ENCODE peak calls at places on chromosomes 3 and 15, in nine cellular contexts. R is cardiac fibroblast; W is dorsolateral prefrontal cortex; E is AG10803; U is retinal pigment epithelial cell; S is mesendoderm; P is CD4-positive, alpha-beta memory T cell; D is H7; M is K562. N is an unnamed sample.

GRCh38 chr3:13054705-13055285 is 18.4 kb downstream of the IQSEC1 start:
- DNase-seq in R (no peak), W (no peak), E (no peak), U (no peak), S (no peak), P (no peak), D (no peak), M (no peak), N (no peak)

GRCh38 chr3:41304603-41305002 is 105.3 kb downstream of the CTNNB1 start:
- DNase-seq in R (peak; percentile 44), W (peak; percentile 49), E (peak; percentile 22), U (no peak), S (no peak), P (no peak), D (no peak), M (no peak), N (peak; percentile 34)

GRCh38 chr3:185200639-185201038 is 47.8 kb upstream of the C3orf70 start:
- DNase-seq in R (peak; percentile 92), W (no peak), E (peak; percentile 65), U (peak; percentile 34), S (no peak), P (no peak), D (no peak), M (peak; percentile 16), N (no peak)

GRCh38 chr3:169264711-169265110 is 398.8 kb downstream of the MECOM start:
- DNase-seq in R (peak; percentile 53), W (no peak), E (peak; percentile 11), U (peak; percentile 80), S (no peak), P (no peak), D (no peak), M (no peak), N (peak; percentile 74)

GRCh38 chr3:63519426-63519825 is 133.0 kb upstream of the SNTN start:
- DNase-seq in R (peak; percentile 29), W (no peak), E (peak; percentile 15), U (no peak), S (no peak), P (no peak), D (no peak), M (no peak), N (no peak)

GRCh38 chr15:75636026-75636425 is 4.0 kb downstream of the IMP3 start:
- DNase-seq in R (no peak), W (no peak), E (no peak), U (no peak), S (no peak), P (no peak), D (no peak), M (no peak), N (no peak)

GRCh38 chr15:68691667-68692066 is 112.9 kb downstream of the CORO2B start:
- DNase-seq in R (no peak), W (no peak), E (no peak), U (no peak), S (no peak), P (no peak), D (no peak), M (peak; percentile 11), N (peak; percentile 96)

GRCh38 chr3:193452338-193452737 is 73.8 kb upstream of the ATP13A5 start:
- DNase-seq in R (peak; percentile 5), W (no peak), E (no peak), U (no peak), S (peak; percentile 39), P (no peak), D (peak; percentile 52), M (no peak), N (no peak)

GRCh38 chr3:57382933-57383332 is 90.4 kb upstream of the ASB14 start:
- DNase-seq in R (peak; percentile 16), W (no peak), E (peak; percentile 6), U (peak; percentile 5), S (peak; percentile 25), P (no peak), D (no peak), M (no peak), N (no peak)

GRCh38 chr3:90091557-90091956 is 984.1 kb downstream of the EPHA3 start:
- DNase-seq in R (peak; percentile 82), W (no peak), E (peak; percentile 12), U (peak; percentile 8), S (peak; percentile 86), P (no peak), D (peak; percentile 10), M (peak; percentile 4), N (peak; percentile 50)

GRCh38 chr15:76994001-76994400 is 925 bp upstream of the PSTPIP1 start:
- DNase-seq in R (peak; percentile 5), W (peak; percentile 30), E (no peak), U (no peak), S (no peak), P (peak; percentile 35), D (peak; percentile 26), M (no peak), N (no peak)

GRCh38 chr15:76994971-76995945 is at the start of gene PSTPIP1:
- DNase-seq in R (no peak), W (peak; percentile 69), E (peak; percentile 15), U (no peak), S (no peak), P (peak; percentile 74), D (peak; percentile 62), M (no peak), N (peak; percentile 67)

GRCh38 chr15:76991741-76992645 is 2.9 kb upstream of the PSTPIP1 start:
- DNase-seq in R (no peak), W (peak; percentile 46), E (no peak), U (no peak), S (no peak), P (no peak), D (peak; percentile 11), M (no peak), N (no peak)

GRCh38 chr15:76994496-76994895 is 430 bp upstream of the PSTPIP1 start:
- DNase-seq in R (no peak), W (peak; percentile 28), E (no peak), U (no peak), S (no peak), P (no peak), D (no peak), M (no peak), N (no peak)

DNA sequence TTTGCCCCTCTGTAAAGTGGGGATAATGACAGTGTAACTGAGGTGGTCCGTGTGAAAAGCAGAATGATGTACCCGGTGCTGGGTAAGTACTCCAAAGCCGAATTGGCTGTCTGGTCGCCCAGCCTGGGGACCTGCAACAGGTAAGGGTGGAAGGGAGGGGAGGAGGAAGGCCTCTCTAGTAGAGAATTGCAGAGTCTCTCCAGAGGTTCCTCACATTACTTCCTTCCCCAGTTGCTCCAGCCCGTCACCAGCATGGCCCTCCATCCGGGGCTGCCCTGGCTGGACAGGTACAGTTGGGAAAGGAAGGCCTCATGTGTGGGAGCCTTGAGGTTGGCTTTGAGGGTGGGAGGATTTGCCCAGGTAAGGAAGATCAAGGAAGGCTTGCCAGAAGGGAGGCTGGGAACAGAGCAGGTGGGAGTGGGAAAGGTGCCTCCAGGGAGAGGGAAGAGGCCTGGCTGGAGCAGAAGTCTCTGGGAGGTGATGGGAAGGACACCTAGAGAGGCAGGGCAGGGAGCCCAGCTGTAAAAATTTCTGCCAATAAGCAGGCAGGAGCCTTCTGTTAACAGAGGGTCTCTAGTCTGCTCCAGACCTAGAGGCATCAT is 1.7 kb upstream of the PSTPIP1 start:
- DNase-seq in R (no peak), W (peak; percentile 29), E (no peak), U (no peak), S (no peak), P (no peak), D (peak; percentile 13), M (no peak), N (no peak)
- H3K4me3 ChIP-seq in R (no peak overlapping the region), W (no peak overlapping the region), E (no peak overlapping the region), U (no peak overlapping the region), S (no peak overlapping the region), P (no peak overlapping the region), D (no peak overlapping the region), M (no peak overlapping the region), N (no peak overlapping the region)

GRCh38 chr15:78157203-78157602 is 8.0 kb downstream of the IDH3A start:
- DNase-seq in R (no peak), W (no peak), E (no peak), U (no peak), S (peak; percentile 35), P (no peak), D (no peak), M (no peak), N (no peak)
- H3K4me3 ChIP-seq in R (no peak overlapping the region), W (no peak overlapping the region), E (no peak overlapping the region), U (no peak overlapping the region), S (no peak overlapping the region), P (no peak overlapping the region), D (no peak overlapping the region), M (no peak overlapping the region), N (no peak overlapping the region)

DNA sequence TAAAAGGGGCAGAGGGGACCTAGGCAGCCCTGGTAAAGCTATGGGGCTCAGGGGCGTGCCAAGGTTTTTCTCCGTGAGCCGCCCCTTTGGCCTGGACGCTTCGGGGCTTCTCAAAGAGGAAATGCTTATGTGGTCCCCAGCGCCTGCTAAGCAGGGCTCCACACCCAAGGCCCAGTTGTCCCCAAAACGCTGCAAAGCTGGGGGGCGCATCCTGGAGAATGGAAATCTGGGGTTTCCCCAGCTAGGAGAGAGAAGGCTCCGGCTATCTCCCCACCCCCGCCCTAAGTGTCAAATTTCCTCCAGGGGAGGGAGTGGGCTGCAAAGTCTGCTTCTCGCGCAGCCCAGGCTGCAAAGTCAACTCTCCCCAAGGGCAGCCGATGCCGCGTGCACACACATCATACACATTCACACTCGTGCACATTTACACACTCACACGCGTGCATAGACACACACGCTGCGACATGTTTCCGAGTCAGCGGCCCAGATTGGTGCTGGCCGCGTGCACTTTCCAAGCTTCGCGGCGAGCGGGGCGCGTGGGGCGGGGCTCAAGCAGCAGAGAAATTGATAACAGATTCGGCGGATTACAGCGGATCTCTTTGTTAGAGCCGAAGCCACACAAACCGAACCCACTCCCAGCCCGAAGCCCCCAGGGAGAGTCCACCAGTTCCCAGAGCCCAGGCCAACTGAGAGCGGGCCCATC is 4.5 kb downstream of the WNT5A start:
- DNase-seq in R (no peak), W (no peak), E (peak; percentile 64), U (no peak), S (peak; percentile 64), P (no peak), D (peak; percentile 87), M (no peak), N (no peak)
- H3K4me3 ChIP-seq in R (no peak overlapping the region), W (peak overlapping the region; percentile 76), E (peak overlapping the region; percentile 98), U (peak overlapping the region; percentile 60), S (peak overlapping the region; percentile 75), P (no peak overlapping the region), D (peak overlapping the region; percentile 55), M (no peak overlapping the region), N (no peak overlapping the region)

GRCh38 chr15:101194246-101195138 is 57.4 kb downstream of the CHSY1 start:
- DNase-seq in R (peak; percentile 32), W (no peak), E (peak; percentile 61), U (no peak), S (no peak), P (no peak), D (no peak), M (no peak), N (no peak)

GRCh38 chr15:101193781-101194180 is 58.1 kb downstream of the CHSY1 start:
- DNase-seq in R (peak; percentile 18), W (no peak), E (no peak), U (no peak), S (no peak), P (no peak), D (peak; percentile 12), M (no peak), N (no peak)

GRCh38 chr15:101192081-101192480 is 59.8 kb downstream of the CHSY1 start:
- DNase-seq in R (peak; percentile 21), W (no peak), E (no peak), U (no peak), S (no peak), P (no peak), D (peak; percentile 49), M (no peak), N (no peak)

GRCh38 chr15:101191242-101191641 is 60.6 kb downstream of the CHSY1 start:
- DNase-seq in R (peak; percentile 65), W (no peak), E (no peak), U (no peak), S (no peak), P (no peak), D (no peak), M (no peak), N (no peak)

GRCh38 chr15:101193063-101193712 is 58.7 kb downstream of the CHSY1 start:
- DNase-seq in R (peak; percentile 81), W (no peak), E (peak; percentile 77), U (no peak), S (no peak), P (no peak), D (peak; percentile 18), M (no peak), N (no peak)
- H3K4me3 ChIP-seq in R (no peak overlapping the region), W (peak overlapping the region; percentile 10), E (peak overlapping the region; percentile 53), U (no peak overlapping the region), S (no peak overlapping the region), P (no peak overlapping the region), D (no peak overlapping the region), M (no peak overlapping the region), N (no peak overlapping the region)